ENCODE peak calls at places on chromosomes 1 and 21, in six cellular contexts. F is astrocyte of the cerebellum, L is skeletal muscle cell, O is OCI-LY7, H is T-helper 1 cell, W is NCI-H774. A is an unnamed sample.

GRCh38 chr1:246058478-246058877 is 448.6 kb downstream of the SMYD3 start:
- DNase-seq in H (no peak), F (no peak), L (no peak), W (no peak), O (no peak), A (no peak)

GRCh38 chr1:171948491-171948890 is 107.2 kb downstream of the DNM3 start:
- DNase-seq in F (peak), O (no peak), W (no peak), H (no peak), L (no peak), A (no peak)

GRCh38 chr1:25617626-25618432 is 1.2 kb downstream of the MAN1C1 start:
- DNase-seq in L (no peak), W (no peak), O (no peak), F (no peak), H (no peak), A (no peak)

GRCh38 chr1:47992720-47993119 is 4.5 kb downstream of the TRABD2B start:
- DNase-seq in L (peak), H (no peak), F (peak), O (no peak), W (no peak), A (no peak)

GRCh38 chr1:229696385-229696784 is 70.3 kb downstream of the URB2 start:
- DNase-seq in H (no peak), L (no peak), O (peak), F (no peak), W (no peak), A (no peak)

GRCh38 chr1:76925825-76926224 is 58.5 kb downstream of the ST6GALNAC5 start:
- DNase-seq in W (no peak), O (no peak), F (no peak), L (no peak), H (no peak), A (no peak)

GRCh38 chr1:227778401-227778947 is 37.0 kb upstream of the PRSS38 start:
- DNase-seq in W (no peak), O (no peak), L (no peak), F (no peak), H (no peak), A (no peak)

GRCh38 chr1:85445906-85446305 is 19.1 kb downstream of the DDAH1 start:
- DNase-seq in W (no peak), H (no peak), F (no peak), O (no peak), L (peak), A (no peak)

GRCh38 chr1:167943541-167943940 is 6.7 kb upstream of the MPC2 start:
- DNase-seq in F (no peak), L (no peak), W (no peak), H (no peak), O (no peak), A (no peak)

GRCh38 chr1:6358757-6359567 is 34.6 kb downstream of the ACOT7 start:
- DNase-seq in L (no peak), F (peak), W (no peak), H (peak), O (peak), A (no peak)

GRCh38 chr21:33036430-33037162 is 10.9 kb downstream of the OLIG2 start:
- DNase-seq in F (no peak), H (no peak), L (peak), W (no peak), O (no peak), A (peak)

GRCh38 chr1:67085326-67085725 is 31.4 kb upstream of the SLC35D1 start:
- DNase-seq in H (no peak), O (no peak), W (no peak), F (no peak), L (no peak), A (no peak)

GRCh38 chr1:202835548-202836072 is 24.9 kb downstream of the PCAT6 start:
- DNase-seq in F (no peak), H (peak), L (no peak), W (no peak), O (no peak), A (no peak)

GRCh38 chr1:174197547-174197946 is 38.2 kb downstream of the RABGAP1L start:
- DNase-seq in F (no peak), H (no peak), O (no peak), W (no peak), L (no peak), A (no peak)

GRCh38 chr1:220123889-220124288 is 30.0 kb downstream of the IARS2 start:
- DNase-seq in L (no peak), O (peak), F (no peak), W (no peak), H (no peak), A (peak)

GRCh38 chr1:54421101-54421504 is 14.9 kb upstream of the SSBP3 start:
- DNase-seq in O (no peak), W (no peak), L (no peak), H (no peak), F (no peak), A (no peak)

GRCh38 chr1:229570891-229571516 is 12.5 kb upstream of the ABCB10 start:
- DNase-seq in L (no peak), H (no peak), F (no peak), O (no peak), W (no peak), A (no peak)

A was measured in NCI-H1694 treated with DMSO at 0.1 percent for 48 hours.